ENCODE peak calls at places on chromosomes 4 and X, in seven cellular contexts. U is T-helper 1 cell, I is heart right ventricle, K is HCT116, T is A549, O is bronchial epithelial cell, B is GM23338. M is an unnamed sample.

GRCh38 chrX:144388738-144389137 is 504.9 kb downstream of the UBE2NL start:
- DNase-seq in U (no peak), I (no peak), K (no peak), T (no peak), O (no peak), B (no peak), M (no peak)

GRCh38 chr4:3070709-3071500 is 3.4 kb downstream of the HTT-AS start:
- DNase-seq in U (no peak), I (no peak), K (no peak), T (no peak), O (no peak), B (peak), M (no peak)

GRCh38 chrX:107465932-107466620 is 16.6 kb downstream of the FRMPD3 start:
- DNase-seq in U (no peak), I (no peak), K (no peak), T (no peak), O (no peak), B (no peak), M (no peak)

GRCh38 chr4:114600672-114601071 is 2.1 kb downstream of the UGT8 start:
- DNase-seq in U (no peak), I (no peak), K (no peak), T (no peak), O (no peak), B (no peak), M (no peak)

GRCh38 chr4:5788144-5788543 is 77.1 kb downstream of the EVC start:
- DNase-seq in U (no peak), I (no peak), K (no peak), T (no peak), O (no peak), B (no peak), M (no peak)

GRCh38 chr4:120960868-120961267 is 38.3 kb upstream of the PRDM5 start:
- DNase-seq in U (no peak), I (no peak), K (no peak), T (no peak), O (no peak), B (no peak), M (no peak)

GRCh38 chr4:168831585-168831918 is 178.5 kb downstream of the CBR4 start:
- DNase-seq in U (no peak), I (no peak), K (no peak), T (no peak), O (no peak), B (no peak), M (no peak)

GRCh38 chr4:140240237-140240636 is 86.3 kb upstream of the MAML3 start:
- DNase-seq in U (no peak), I (no peak), K (no peak), T (no peak), O (no peak), B (no peak), M (no peak)

GRCh38 chrX:149540133-149540620 is 635 bp upstream of the EOLA1 start:
- DNase-seq in U (peak), I (peak), K (peak), T (peak), O (peak), B (peak), M (peak)

GRCh38 chr4:37693450-37694190 is 7.4 kb upstream of the RELL1 start:
- DNase-seq in U (no peak), I (no peak), K (no peak), T (peak), O (peak), B (no peak), M (no peak)

GRCh38 chrX:10341309-10341708 is 184.5 kb downstream of the CLCN4 start:
- DNase-seq in U (no peak), I (no peak), K (no peak), T (no peak), O (peak), B (no peak), M (no peak)

GRCh38 chrX:124346064-124346876 is at the start of gene SH2D1A:
- DNase-seq in U (no peak), I (no peak), K (no peak), T (no peak), O (no peak), B (no peak), M (no peak)

GRCh38 chr4:36394352-36394903 is 113.0 kb downstream of the DTHD1 start:
- DNase-seq in U (peak), I (no peak), K (peak), T (peak), O (peak), B (no peak), M (no peak)

GRCh38 chr4:144399927-144400326 is 246.0 kb upstream of the HHIP start:
- DNase-seq in U (no peak), I (no peak), K (peak), T (peak), O (peak), B (no peak), M (peak)